ENCODE peak calls at places on chromosome 19, in ten cellular contexts. A is lower lobe of right lung, X is heart left ventricle, E is mammary epithelial cell, F is psoas muscle, K is breast epithelium, M is adrenal gland, T is ovary, P is esophagus muscularis mucosa, Y is fibroblast of lung. V is an unnamed sample.

GRCh38 chr19:43525836-43526771 is 897 bp downstream of the ETHE1 start:
- DNase-seq in A (peak; percentile 53), X (no peak), E (peak; percentile 21), F (peak; percentile 57), K (peak; percentile 35), M (peak; percentile 43), T (no peak), P (no peak), Y (no peak), V (peak; percentile 77)

GRCh38 chr19:15684828-15685227 is 11.9 kb downstream of the CYP4F12 start:
- DNase-seq in A (no peak), X (no peak), E (no peak), F (no peak), K (no peak), M (no peak), T (no peak), P (peak; percentile 31), Y (no peak), V (no peak)

GRCh38 chr19:19488875-19489690 is 26.3 kb downstream of the TSSK6 start:
- DNase-seq in A (peak; percentile 82), X (peak; percentile 78), E (peak; percentile 87), F (peak; percentile 88), K (peak; percentile 79), M (peak; percentile 94), T (peak; percentile 84), P (peak; percentile 94), Y (peak; percentile 92), V (peak; percentile 91)

GRCh38 chr19:49339364-49340068 is 4.3 kb downstream of the CD37 start:
- DNase-seq in A (peak; percentile 89), X (peak; percentile 90), E (peak; percentile 66), F (peak; percentile 90), K (peak; percentile 93), M (peak; percentile 90), T (peak; percentile 93), P (peak; percentile 93), Y (peak; percentile 91), V (peak; percentile 96)

GRCh38 chr19:53254451-53255341 is at the start of gene ZNF677:
- DNase-seq in A (peak; percentile 93), X (peak; percentile 97), E (peak; percentile 80), F (peak; percentile 96), K (peak; percentile 85), M (peak; percentile 95), T (peak; percentile 96), P (peak; percentile 96), Y (peak; percentile 81), V (peak; percentile 90)

GRCh38 chr19:41351339-41352245 is 2.1 kb downstream of the TGFB1 start:
- DNase-seq in A (peak; percentile 85), X (peak; percentile 87), E (peak; percentile 72), F (peak; percentile 77), K (no peak), M (peak; percentile 47), T (peak; percentile 71), P (no peak), Y (peak; percentile 64), V (peak; percentile 83)

GRCh38 chr19:48739400-48739825 is 997 bp downstream of the RASIP1 start:
- DNase-seq in A (no peak), X (peak; percentile 65), E (no peak), F (no peak), K (no peak), M (no peak), T (no peak), P (no peak), Y (no peak), V (no peak)

GRCh38 chr19:38691938-38692457 is 44.5 kb downstream of the ACTN4 start:
- DNase-seq in A (peak; percentile 71), X (no peak), E (peak; percentile 94), F (peak; percentile 85), K (peak; percentile 91), M (no peak), T (peak; percentile 57), P (no peak), Y (peak; percentile 98), V (peak; percentile 95)

GRCh38 chr19:4456843-4457653 is 546 bp downstream of the UBXN6 start:
- DNase-seq in A (peak; percentile 49), X (no peak), E (peak; percentile 25), F (peak; percentile 64), K (no peak), M (peak; percentile 50), T (no peak), P (no peak), Y (peak; percentile 59), V (no peak)

GRCh38 chr19:4457654-4458406 is at the start of gene UBXN6:
- DNase-seq in A (peak; percentile 100), X (peak; percentile 98), E (peak; percentile 96), F (peak; percentile 99), K (peak; percentile 97), M (peak; percentile 99), T (peak; percentile 98), P (peak; percentile 98), Y (peak; percentile 99), V (peak; percentile 98)

GRCh38 chr19:4454952-4455738 is 2.4 kb downstream of the UBXN6 start:
- DNase-seq in A (no peak), X (no peak), E (peak; percentile 60), F (peak; percentile 70), K (no peak), M (peak; percentile 93), T (peak; percentile 78), P (no peak), Y (peak; percentile 26), V (no peak)

GRCh38 chr19:4455742-4456565 is 1.6 kb downstream of the UBXN6 start:
- DNase-seq in A (peak; percentile 59), X (no peak), E (peak; percentile 43), F (peak; percentile 88), K (no peak), M (peak; percentile 96), T (peak; percentile 94), P (no peak), Y (peak; percentile 61), V (no peak)

DNA sequence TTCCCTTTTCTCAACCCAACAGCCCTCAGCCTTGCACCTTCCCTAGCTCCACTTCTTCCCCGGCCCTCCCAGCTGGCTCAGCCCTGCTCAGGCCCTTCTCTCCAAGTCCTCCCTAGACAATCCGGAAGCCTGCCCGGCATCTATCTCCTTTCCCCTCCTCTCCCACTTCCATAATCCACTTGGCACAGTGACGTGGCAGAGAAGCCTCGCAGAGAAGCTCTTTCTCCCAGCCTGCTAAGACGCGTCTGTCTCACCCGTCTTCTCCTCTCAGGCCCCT is 1.1 kb downstream of the UBXN6 start:
- DNase-seq in A (peak; percentile 58), X (no peak), E (peak; percentile 54), F (peak; percentile 55), K (no peak), M (peak; percentile 64), T (no peak), P (no peak), Y (peak; percentile 72), V (no peak)
- H3K27ac ChIP-seq in A (peak overlapping the region; percentile 50), X (peak overlapping the region; percentile 89), E (peak overlapping the region; percentile 4), F (peak overlapping the region; percentile 84), K (peak overlapping the region; percentile 87), M (peak overlapping the region; percentile 88), T (peak overlapping the region; percentile 81), P (peak overlapping the region; percentile 88), Y (peak overlapping the region; percentile 92), V (peak overlapping the region; percentile 67)

GRCh38 chr19:51800849-51801244 is 5.9 kb downstream of the FPR3 start:
- DNase-seq in A (no peak), X (no peak), E (no peak), F (no peak), K (no peak), M (no peak), T (peak; percentile 51), P (no peak), Y (no peak), V (no peak)

GRCh38 chr19:51798127-51798526 is 3.2 kb downstream of the FPR3 start:
- DNase-seq in A (no peak), X (no peak), E (no peak), F (no peak), K (no peak), M (no peak), T (no peak), P (no peak), Y (no peak), V (no peak)

GRCh38 chr19:51799998-51800848 is 5.3 kb downstream of the FPR3 start:
- DNase-seq in A (no peak), X (peak; percentile 84), E (no peak), F (no peak), K (no peak), M (peak; percentile 87), T (peak; percentile 94), P (no peak), Y (peak; percentile 68), V (peak; percentile 79)

GRCh38 chr19:51798958-51799310 is 4.0 kb downstream of the FPR3 start:
- DNase-seq in A (peak; percentile 70), X (peak; percentile 67), E (no peak), F (peak; percentile 58), K (no peak), M (no peak), T (no peak), P (no peak), Y (no peak), V (no peak)

DNA sequence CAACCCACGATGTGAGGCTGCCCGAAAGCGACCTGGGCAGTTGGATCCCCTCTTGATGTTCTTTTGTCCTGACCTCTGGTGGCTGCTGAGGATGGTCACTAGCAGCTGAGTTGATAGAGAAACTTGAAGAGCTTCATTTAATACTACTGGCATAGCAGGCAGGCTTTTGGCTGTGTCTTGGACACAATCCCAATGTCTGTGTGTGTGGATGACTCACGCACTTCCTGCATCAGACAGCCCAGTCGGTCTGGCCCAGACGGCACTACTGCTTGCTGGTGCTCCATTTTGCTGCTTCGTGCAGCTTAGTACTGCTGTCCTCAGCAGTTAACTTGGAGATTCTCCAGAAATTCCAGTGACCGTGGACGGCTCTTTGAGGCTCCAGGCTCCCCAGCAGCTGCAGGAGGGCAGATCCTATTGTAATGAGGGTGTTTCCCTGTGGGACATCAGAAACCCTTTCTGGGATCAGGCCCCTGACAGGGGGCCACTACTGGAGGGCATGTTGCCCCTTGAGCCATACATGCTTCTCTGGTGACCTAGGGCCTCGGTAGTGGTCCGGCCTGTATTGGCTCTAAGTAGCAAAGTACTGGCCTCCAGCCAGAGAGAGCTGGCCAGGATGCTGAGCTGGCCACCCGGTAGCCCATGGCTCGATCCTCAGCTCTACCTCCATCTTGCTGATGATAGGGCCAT is 4.5 kb downstream of the FPR3 start:
- DNase-seq in A (peak; percentile 78), X (peak; percentile 90), E (peak; percentile 85), F (peak; percentile 83), K (peak; percentile 80), M (peak; percentile 95), T (peak; percentile 89), P (peak; percentile 96), Y (peak; percentile 97), V (peak; percentile 91)
- TF ChIP-seq CTCF in A (peak; percentile 17), X (no peak), E (no peak), F (no peak), K (no peak), M (no peak), T (no peak), P (no peak), Y (no peak), V (no peak)

GRCh38 chr19:47446534-47447469 is 24.9 kb downstream of the SLC8A2 start:
- DNase-seq in A (peak; percentile 62), X (peak; percentile 40), E (peak; percentile 21), F (no peak), K (no peak), M (peak; percentile 29), T (peak; percentile 55), P (no peak), Y (no peak), V (no peak)

GRCh38 chr19:47448360-47448727 is 23.3 kb downstream of the SLC8A2 start:
- DNase-seq in A (no peak), X (no peak), E (no peak), F (peak; percentile 18), K (no peak), M (no peak), T (no peak), P (no peak), Y (no peak), V (no peak)

GRCh38 chr19:47445527-47445926 is 26.2 kb downstream of the SLC8A2 start:
- DNase-seq in A (no peak), X (peak; percentile 24), E (no peak), F (no peak), K (no peak), M (no peak), T (no peak), P (no peak), Y (no peak), V (no peak)

GRCh38 chr19:47445937-47446402 is 25.7 kb downstream of the SLC8A2 start:
- DNase-seq in A (peak; percentile 62), X (peak; percentile 63), E (no peak), F (peak; percentile 67), K (no peak), M (peak; percentile 47), T (peak; percentile 68), P (no peak), Y (no peak), V (no peak)

DNA sequence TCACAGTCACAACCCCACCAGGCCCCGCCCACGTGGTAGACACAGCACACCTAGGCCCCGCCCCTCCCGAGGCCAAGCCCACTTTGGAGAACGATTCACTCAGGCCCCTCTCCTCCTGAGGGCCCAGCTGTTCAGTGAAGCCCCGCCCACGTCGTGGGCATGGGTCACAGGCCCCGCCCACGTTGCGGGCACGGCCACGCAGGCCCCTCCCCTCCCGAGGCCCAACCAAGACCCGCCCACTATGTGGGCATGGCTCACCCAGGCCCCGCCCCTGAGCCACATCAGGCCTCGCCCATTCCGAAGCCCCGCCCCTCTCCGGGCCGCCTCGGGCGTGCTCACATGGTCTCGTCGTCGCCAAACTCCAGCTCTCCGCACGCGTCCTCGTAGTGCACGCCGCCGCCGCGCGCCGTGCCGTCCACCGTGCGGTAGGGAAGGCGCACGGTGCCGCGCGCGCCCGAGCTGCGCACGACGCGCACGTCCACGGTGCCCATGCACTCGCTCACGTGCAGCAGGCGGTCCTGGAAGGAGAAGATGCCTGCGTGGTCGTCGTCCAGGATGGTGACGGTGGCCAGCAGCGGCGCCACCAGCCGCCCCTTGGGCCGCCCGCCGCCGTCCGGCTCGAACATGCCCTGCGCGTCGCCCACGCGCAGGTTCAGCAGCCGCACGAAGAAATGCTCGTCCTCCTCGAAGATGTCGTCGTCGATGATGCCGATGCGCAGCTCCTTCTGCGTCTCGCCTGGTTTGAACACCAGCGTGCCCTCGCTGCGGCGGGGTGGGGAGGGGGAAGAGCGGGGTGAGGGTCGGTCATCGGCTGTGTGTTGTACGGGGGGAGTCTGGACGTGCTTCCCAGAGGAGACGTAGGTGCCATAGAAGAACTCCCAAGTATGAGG is 24.0 kb downstream of the SLC8A2 start:
- DNase-seq in A (peak; percentile 70), X (peak; percentile 63), E (peak; percentile 49), F (peak; percentile 76), K (peak; percentile 29), M (peak; percentile 58), T (peak; percentile 63), P (no peak), Y (peak; percentile 15), V (no peak)
- H3K4me3 ChIP-seq in A (no peak overlapping the region), X (no peak overlapping the region), E (no peak overlapping the region), F (peak overlapping the region; percentile 15), K (no peak overlapping the region), M (no peak overlapping the region), T (no peak overlapping the region), P (peak overlapping the region; percentile 39), Y (no peak overlapping the region), V (peak overlapping the region; percentile 61)

GRCh38 chr19:14112051-14112808 is 5.3 kb downstream of the PRKACA start:
- DNase-seq in A (no peak), X (peak; percentile 73), E (no peak), F (no peak), K (no peak), M (peak; percentile 65), T (peak; percentile 67), P (no peak), Y (no peak), V (no peak)
- H3K27ac ChIP-seq in A (peak overlapping the region; percentile 69), X (peak overlapping the region; percentile 94), E (no peak overlapping the region), F (peak overlapping the region; percentile 88), K (peak overlapping the region; percentile 93), M (peak overlapping the region; percentile 86), T (peak overlapping the region; percentile 96), P (peak overlapping the region; percentile 99), Y (peak overlapping the region; percentile 82), V (peak overlapping the region; percentile 100)

V was measured in coronary artery.